ENCODE peak calls at places on chromosomes 16 and 17, in eight cellular contexts. One of them, this sample, is unnamed.

GRCh38 chr16:9199312-9199711 is 107.9 kb downstream of the HAPSTR1 start:
- DNase-seq in IMR-90: no peak
- DNase-seq in transverse colon: no peak
- DNase-seq in upper lobe of right lung: no peak
- DNase-seq in colonic mucosa: no peak
- DNase-seq in spleen: no peak
- DNase-seq in thoracic aorta: no peak
- DNase-seq in Peyer's patch: no peak
- DNase-seq in this sample: no peak

GRCh38 chr17:6304894-6305612 is 129.9 kb downstream of the AIPL1 start:
- DNase-seq in IMR-90: no peak
- DNase-seq in transverse colon: no peak
- DNase-seq in upper lobe of right lung: no peak
- DNase-seq in colonic mucosa: no peak
- DNase-seq in spleen: no peak
- DNase-seq in thoracic aorta: no peak
- DNase-seq in Peyer's patch: no peak
- DNase-seq in this sample: no peak

GRCh38 chr17:8122923-8123694 is 797 bp downstream of the HES7 start:
- DNase-seq in IMR-90: peak
- DNase-seq in transverse colon: no peak
- DNase-seq in upper lobe of right lung: no peak
- DNase-seq in colonic mucosa: peak
- DNase-seq in spleen: no peak
- DNase-seq in thoracic aorta: no peak
- DNase-seq in Peyer's patch: no peak
- DNase-seq in this sample: peak

GRCh38 chr17:40322417-40323315 is 13.7 kb downstream of the RARA start:
- DNase-seq in IMR-90: peak
- DNase-seq in transverse colon: peak
- DNase-seq in upper lobe of right lung: peak
- DNase-seq in colonic mucosa: peak
- DNase-seq in spleen: peak
- DNase-seq in thoracic aorta: peak
- DNase-seq in Peyer's patch: peak
- DNase-seq in this sample: peak

GRCh38 chr17:82914375-82914774 is 74.6 kb upstream of the ZNF750 start:
- DNase-seq in IMR-90: no peak
- DNase-seq in transverse colon: no peak
- DNase-seq in upper lobe of right lung: peak
- DNase-seq in colonic mucosa: no peak
- DNase-seq in spleen: no peak
- DNase-seq in thoracic aorta: no peak
- DNase-seq in Peyer's patch: no peak
- DNase-seq in this sample: no peak

GRCh38 chr17:43774304-43775250 is 4.2 kb downstream of the DUSP3 start:
- DNase-seq in IMR-90: no peak
- DNase-seq in transverse colon: no peak
- DNase-seq in upper lobe of right lung: no peak
- DNase-seq in colonic mucosa: no peak
- DNase-seq in spleen: peak
- DNase-seq in thoracic aorta: no peak
- DNase-seq in Peyer's patch: no peak
- DNase-seq in this sample: no peak

GRCh38 chr17:2705263-2705662 is 6.3 kb downstream of the CLUH start:
- DNase-seq in IMR-90: peak
- DNase-seq in transverse colon: no peak
- DNase-seq in upper lobe of right lung: no peak
- DNase-seq in colonic mucosa: no peak
- DNase-seq in spleen: peak
- DNase-seq in thoracic aorta: no peak
- DNase-seq in Peyer's patch: no peak
- DNase-seq in this sample: no peak

GRCh38 chr16:30900588-30900987 is 4.2 kb downstream of the CTF1 start:
- DNase-seq in IMR-90: no peak
- DNase-seq in transverse colon: no peak
- DNase-seq in upper lobe of right lung: no peak
- DNase-seq in colonic mucosa: no peak
- DNase-seq in spleen: no peak
- DNase-seq in thoracic aorta: no peak
- DNase-seq in Peyer's patch: no peak
- DNase-seq in this sample: no peak

GRCh38 chr17:76673729-76674128 is 30.2 kb upstream of the ST6GALNAC1 start:
- DNase-seq in IMR-90: no peak
- DNase-seq in transverse colon: no peak
- DNase-seq in upper lobe of right lung: no peak
- DNase-seq in colonic mucosa: no peak
- DNase-seq in spleen: no peak
- DNase-seq in thoracic aorta: no peak
- DNase-seq in Peyer's patch: no peak
- DNase-seq in this sample: no peak

GRCh38 chr17:75594499-75595283 is 7.1 kb downstream of the MYO15B start:
- DNase-seq in IMR-90: no peak
- DNase-seq in transverse colon: no peak
- DNase-seq in upper lobe of right lung: peak
- DNase-seq in colonic mucosa: no peak
- DNase-seq in spleen: no peak
- DNase-seq in thoracic aorta: no peak
- DNase-seq in Peyer's patch: no peak
- DNase-seq in this sample: no peak

GRCh38 chr16:24609740-24610420 is 70.5 kb downstream of the RBBP6 start:
- DNase-seq in IMR-90: peak
- DNase-seq in transverse colon: peak
- DNase-seq in upper lobe of right lung: peak
- DNase-seq in colonic mucosa: peak
- DNase-seq in spleen: no peak
- DNase-seq in thoracic aorta: peak
- DNase-seq in Peyer's patch: no peak
- DNase-seq in this sample: peak

GRCh38 chr16:49858200-49859129 is 2.6 kb upstream of the ZNF423 start:
- DNase-seq in IMR-90: no peak
- DNase-seq in transverse colon: peak
- DNase-seq in upper lobe of right lung: peak
- DNase-seq in colonic mucosa: peak
- DNase-seq in spleen: no peak
- DNase-seq in thoracic aorta: peak
- DNase-seq in Peyer's patch: no peak
- DNase-seq in this sample: no peak

GRCh38 chr16:30731411-30731810 is 16.8 kb upstream of the PHKG2 start:
- DNase-seq in IMR-90: peak
- DNase-seq in transverse colon: no peak
- DNase-seq in upper lobe of right lung: no peak
- DNase-seq in colonic mucosa: no peak
- DNase-seq in spleen: no peak
- DNase-seq in thoracic aorta: no peak
- DNase-seq in Peyer's patch: no peak
- DNase-seq in this sample: no peak

GRCh38 chr16:61900482-61900881 is 135.8 kb downstream of the CDH8 start:
- DNase-seq in IMR-90: no peak
- DNase-seq in transverse colon: no peak
- DNase-seq in upper lobe of right lung: no peak
- DNase-seq in colonic mucosa: no peak
- DNase-seq in spleen: no peak
- DNase-seq in thoracic aorta: no peak
- DNase-seq in Peyer's patch: no peak
- DNase-seq in this sample: no peak

GRCh38 chr17:71899317-71899716 is 221.5 kb upstream of the SOX9 start:
- DNase-seq in IMR-90: peak
- DNase-seq in transverse colon: no peak
- DNase-seq in upper lobe of right lung: no peak
- DNase-seq in colonic mucosa: no peak
- DNase-seq in spleen: no peak
- DNase-seq in thoracic aorta: no peak
- DNase-seq in Peyer's patch: no peak
- DNase-seq in this sample: no peak

GRCh38 chr17:17855976-17856375 is 19.2 kb upstream of the SREBF1 start:
- DNase-seq in IMR-90: no peak
- DNase-seq in transverse colon: no peak
- DNase-seq in upper lobe of right lung: no peak
- DNase-seq in colonic mucosa: no peak
- DNase-seq in spleen: no peak
- DNase-seq in thoracic aorta: peak
- DNase-seq in Peyer's patch: no peak
- DNase-seq in this sample: no peak

GRCh38 chr17:4479982-4480751 is 18.5 kb upstream of the SPNS2 start:
- DNase-seq in IMR-90: no peak
- DNase-seq in transverse colon: no peak
- DNase-seq in upper lobe of right lung: no peak
- DNase-seq in colonic mucosa: peak
- DNase-seq in spleen: no peak
- DNase-seq in thoracic aorta: no peak
- DNase-seq in Peyer's patch: no peak
- DNase-seq in this sample: no peak

DNA sequence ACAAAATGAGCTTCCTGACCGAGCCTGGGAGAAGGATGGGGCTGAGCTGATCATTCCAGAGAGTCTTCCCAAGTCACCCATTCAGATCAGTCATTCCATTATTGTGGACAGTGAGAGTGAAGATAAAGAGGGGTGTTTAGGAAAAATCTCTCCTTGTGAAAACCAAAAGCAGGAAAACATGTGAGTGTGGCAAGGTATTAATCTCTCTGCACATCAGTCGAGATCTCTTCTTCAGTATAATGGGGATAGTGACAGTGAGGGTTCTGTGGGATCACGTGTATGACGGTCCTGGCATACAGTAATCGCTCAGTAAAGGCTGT is 35.4 kb downstream of the CHD9 start:
- DNase-seq in IMR-90: no peak
- DNase-seq in transverse colon: no peak
- DNase-seq in upper lobe of right lung: no peak
- DNase-seq in colonic mucosa: no peak
- DNase-seq in spleen: no peak
- DNase-seq in thoracic aorta: no peak
- DNase-seq in Peyer's patch: no peak
- DNase-seq in this sample: no peak
- H3K4me3 ChIP-seq in IMR-90: no peak
- H3K4me3 ChIP-seq in transverse colon: no peak
- H3K4me3 ChIP-seq in upper lobe of right lung: no peak
- H3K4me3 ChIP-seq in colonic mucosa: no peak
- H3K4me3 ChIP-seq in spleen: no peak
- H3K4me3 ChIP-seq in thoracic aorta: peak
- H3K4me3 ChIP-seq in Peyer's patch: no peak
- H3K4me3 ChIP-seq in this sample: no peak

GRCh38 chr16:80103463-80103862 is 437.3 kb upstream of the DYNLRB2 start:
- DNase-seq in IMR-90: no peak
- DNase-seq in transverse colon: no peak
- DNase-seq in upper lobe of right lung: no peak
- DNase-seq in colonic mucosa: no peak
- DNase-seq in spleen: no peak
- DNase-seq in thoracic aorta: no peak
- DNase-seq in Peyer's patch: no peak
- DNase-seq in this sample: no peak

GRCh38 chr16:80100846-80101451 is 439.8 kb upstream of the DYNLRB2 start:
- DNase-seq in IMR-90: no peak
- DNase-seq in transverse colon: no peak
- DNase-seq in upper lobe of right lung: no peak
- DNase-seq in colonic mucosa: no peak
- DNase-seq in spleen: no peak
- DNase-seq in thoracic aorta: no peak
- DNase-seq in Peyer's patch: no peak
- DNase-seq in this sample: no peak

GRCh38 chr16:80100186-80100585 is 440.6 kb upstream of the DYNLRB2 start:
- DNase-seq in IMR-90: no peak
- DNase-seq in transverse colon: no peak
- DNase-seq in upper lobe of right lung: no peak
- DNase-seq in colonic mucosa: no peak
- DNase-seq in spleen: no peak
- DNase-seq in thoracic aorta: no peak
- DNase-seq in Peyer's patch: no peak
- DNase-seq in this sample: no peak

GRCh38 chr16:80107900-80108299 is 432.9 kb upstream of the DYNLRB2 start:
- DNase-seq in IMR-90: no peak
- DNase-seq in transverse colon: no peak
- DNase-seq in upper lobe of right lung: no peak
- DNase-seq in colonic mucosa: no peak
- DNase-seq in spleen: no peak
- DNase-seq in thoracic aorta: no peak
- DNase-seq in Peyer's patch: no peak
- DNase-seq in this sample: no peak

GRCh38 chr16:80105160-80105559 is 435.6 kb upstream of the DYNLRB2 start:
- DNase-seq in IMR-90: no peak
- DNase-seq in transverse colon: no peak
- DNase-seq in upper lobe of right lung: no peak
- DNase-seq in colonic mucosa: no peak
- DNase-seq in spleen: no peak
- DNase-seq in thoracic aorta: no peak
- DNase-seq in Peyer's patch: no peak
- DNase-seq in this sample: no peak
- TF ChIP-seq CTCF in IMR-90: no peak
- TF ChIP-seq CTCF in transverse colon: no peak
- TF ChIP-seq CTCF in upper lobe of right lung: no peak
- TF ChIP-seq CTCF in colonic mucosa: no peak
- TF ChIP-seq CTCF in spleen: no peak
- TF ChIP-seq CTCF in thoracic aorta: no peak
- TF ChIP-seq CTCF in Peyer's patch: no peak
- TF ChIP-seq CTCF in this sample: no peak

GRCh38 chr17:26809033-26809432 is 484.9 kb upstream of the WSB1 start:
- DNase-seq in IMR-90: peak
- DNase-seq in transverse colon: no peak
- DNase-seq in upper lobe of right lung: no peak
- DNase-seq in colonic mucosa: no peak
- DNase-seq in spleen: no peak
- DNase-seq in thoracic aorta: no peak
- DNase-seq in Peyer's patch: no peak
- DNase-seq in this sample: peak
- H3K4me3 ChIP-seq in IMR-90: no peak
- H3K4me3 ChIP-seq in transverse colon: no peak
- H3K4me3 ChIP-seq in upper lobe of right lung: no peak
- H3K4me3 ChIP-seq in colonic mucosa: no peak
- H3K4me3 ChIP-seq in spleen: no peak
- H3K4me3 ChIP-seq in thoracic aorta: no peak
- H3K4me3 ChIP-seq in Peyer's patch: no peak
- H3K4me3 ChIP-seq in this sample: no peak

GRCh38 chr17:48178327-48178726 is 70.8 kb downstream of the SNX11 start:
- DNase-seq in IMR-90: no peak
- DNase-seq in transverse colon: no peak
- DNase-seq in upper lobe of right lung: no peak
- DNase-seq in colonic mucosa: no peak
- DNase-seq in spleen: no peak
- DNase-seq in thoracic aorta: no peak
- DNase-seq in Peyer's patch: no peak
- DNase-seq in this sample: no peak

GRCh38 chr17:48180842-48181241 is 73.3 kb downstream of the SNX11 start:
- DNase-seq in IMR-90: no peak
- DNase-seq in transverse colon: no peak
- DNase-seq in upper lobe of right lung: no peak
- DNase-seq in colonic mucosa: no peak
- DNase-seq in spleen: no peak
- DNase-seq in thoracic aorta: no peak
- DNase-seq in Peyer's patch: no peak
- DNase-seq in this sample: no peak

GRCh38 chr17:48179071-48179945 is 71.7 kb downstream of the SNX11 start:
- DNase-seq in IMR-90: no peak
- DNase-seq in transverse colon: no peak
- DNase-seq in upper lobe of right lung: no peak
- DNase-seq in colonic mucosa: no peak
- DNase-seq in spleen: no peak
- DNase-seq in thoracic aorta: no peak
- DNase-seq in Peyer's patch: no peak
- DNase-seq in this sample: peak

GRCh38 chr17:48184721-48185120 is 77.2 kb downstream of the SNX11 start:
- DNase-seq in IMR-90: no peak
- DNase-seq in transverse colon: no peak
- DNase-seq in upper lobe of right lung: no peak
- DNase-seq in colonic mucosa: no peak
- DNase-seq in spleen: no peak
- DNase-seq in thoracic aorta: no peak
- DNase-seq in Peyer's patch: no peak
- DNase-seq in this sample: no peak

GRCh38 chr17:48181653-48182052 is 74.1 kb downstream of the SNX11 start:
- DNase-seq in IMR-90: peak
- DNase-seq in transverse colon: no peak
- DNase-seq in upper lobe of right lung: no peak
- DNase-seq in colonic mucosa: peak
- DNase-seq in spleen: no peak
- DNase-seq in thoracic aorta: no peak
- DNase-seq in Peyer's patch: no peak
- DNase-seq in this sample: peak
- TF ChIP-seq CTCF in IMR-90: peak
- TF ChIP-seq CTCF in transverse colon: peak
- TF ChIP-seq CTCF in upper lobe of right lung: peak
- TF ChIP-seq CTCF in colonic mucosa: peak
- TF ChIP-seq CTCF in spleen: no peak
- TF ChIP-seq CTCF in thoracic aorta: no peak
- TF ChIP-seq CTCF in Peyer's patch: no peak
- TF ChIP-seq CTCF in this sample: peak